ENCODE peak calls at places on chromosomes 16 and 17, in six cellular contexts. B, I, R, D, C and H are unnamed samples. For H3K4me1, the result is how much of the 10 kb centered on the place peaks cover.

GRCh38 chr16:53087101-53087500 is 32.3 kb downstream of the CHD9 start:
- DNase-seq in R (no peak), B (no peak), C (no peak), D (no peak), I (no peak), H (no peak)

GRCh38 chr17:82803606-82804005 is 36.2 kb downstream of the ZNF750 start:
- DNase-seq in C (no peak), B (no peak), I (no peak), R (no peak), D (no peak), H (peak)

GRCh38 chr16:15457390-15457789 is 23.0 kb downstream of the BMERB1 start:
- DNase-seq in C (no peak), B (no peak), D (no peak), I (no peak), R (no peak), H (no peak)

GRCh38 chr16:51365715-51366114 is 214.6 kb upstream of the SALL1 start:
- DNase-seq in B (no peak), C (no peak), D (no peak), I (no peak), R (no peak), H (no peak)

GRCh38 chr17:15341385-15341849 is at the start of gene TEKT3:
- DNase-seq in D (peak), C (peak), B (peak), R (peak), I (peak), H (peak)

GRCh38 chr16:54210437-54211081 is 76.0 kb downstream of the IRX3 start:
- DNase-seq in D (no peak), C (no peak), I (no peak), R (no peak), B (no peak), H (no peak)

GRCh38 chr16:1723450-1724147 is 17.6 kb downstream of the MAPK8IP3 start:
- DNase-seq in B (peak), D (peak), C (no peak), I (peak), R (no peak), H (no peak)

GRCh38 chr16:53561101-53561888 is 58.3 kb upstream of the AKTIP start:
- DNase-seq in R (no peak), I (no peak), C (no peak), B (no peak), D (peak), H (no peak)

GRCh38 chr17:31467502-31468256 is 76.2 kb downstream of the RAB11FIP4 start:
- DNase-seq in B (peak), C (peak), I (peak), D (peak), R (no peak), H (no peak)

GRCh38 chr17:6209829-6210228 is 139.7 kb downstream of the WSCD1 start:
- DNase-seq in I (no peak), R (no peak), D (no peak), B (no peak), C (no peak), H (no peak)

GRCh38 chr17:31291820-31292219 is 5.2 kb downstream of the OMG start:
- DNase-seq in C (no peak), D (no peak), I (no peak), B (no peak), R (no peak), H (no peak)

GRCh38 chr16:52404546-52404945 is 142.4 kb downstream of the TOX3 start:
- DNase-seq in R (no peak), I (no peak), B (no peak), C (no peak), D (no peak), H (no peak)

GRCh38 chr17:77184474-77184873 is 43.7 kb downstream of the SEC14L1 start:
- DNase-seq in I (no peak), R (no peak), D (no peak), B (no peak), C (no peak), H (no peak)

GRCh38 chr17:58338907-58339774 is 10.5 kb upstream of the TSPOAP1 start:
- DNase-seq in D (peak), C (no peak), R (peak), B (peak), I (peak), H (no peak)

GRCh38 chr16:48611329-48612137 is 1.6 kb upstream of the N4BP1 start:
- DNase-seq in C (no peak), D (peak), B (no peak), I (no peak), R (no peak), H (no peak)

GRCh38 chr17:17704931-17705330 is 23.7 kb downstream of the RAI1 start:
- DNase-seq in B (no peak), D (no peak), R (no peak), I (no peak), C (no peak), H (no peak)

GRCh38 chr17:64004218-64004770 is 6.1 kb downstream of the PRR29 start:
- DNase-seq in C (peak), B (peak), I (no peak), D (no peak), R (no peak), H (no peak)

GRCh38 chr16:70529051-70529777 is 5.6 kb downstream of the SF3B3 start:
- DNase-seq in R (no peak), B (no peak), I (no peak), C (no peak), D (peak), H (no peak)

GRCh38 chr17:44361292-44362055 is 2.2 kb downstream of the FAM171A2 start:
- DNase-seq in B (no peak), R (no peak), D (peak), C (no peak), I (no peak), H (no peak)

GRCh38 chr17:351875-352420 is 659 bp downstream of the RPH3AL start:
- DNase-seq in C (no peak), I (no peak), D (no peak), B (no peak), R (no peak), H (peak)

GRCh38 chr16:2882460-2883026 is 472 bp upstream of the FLYWCH2 start:
- DNase-seq in D (peak), C (peak), I (peak), B (peak), R (peak), H (peak)
- TF ChIP-seq CTCF in D (no peak), C (no peak), I (no peak), B (no peak), R (no peak), H (no peak)

DNA sequence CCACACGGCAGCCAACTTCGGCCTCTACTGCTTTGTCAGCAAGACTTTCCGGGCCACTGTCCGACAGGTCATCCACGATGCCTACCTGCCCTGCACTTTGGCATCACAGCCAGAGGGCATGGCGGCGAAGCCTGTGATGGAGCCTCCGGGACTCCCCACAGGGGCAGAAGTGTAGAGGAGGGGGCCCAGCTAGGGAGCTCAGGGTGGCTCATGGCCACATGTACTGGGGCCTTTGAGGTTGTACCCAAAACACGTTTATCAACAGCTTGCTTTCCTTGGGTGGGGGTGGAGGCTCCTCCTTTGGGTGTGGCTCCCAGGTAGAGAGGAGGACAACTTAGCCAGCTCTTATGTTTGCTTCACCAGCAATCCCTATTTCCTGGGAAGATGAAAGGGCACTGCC is 5.1 kb downstream of the GPR142 start:
- DNase-seq in I (no peak), D (no peak), R (no peak), C (no peak), B (no peak), H (no peak)
- H3K4me1 ChIP-seq in I (under half), D (under half), R (under half), C (under half), B (under half), H (under half)

GRCh38 chr16:13269905-13270528 is 368.6 kb downstream of the SHISA9 start:
- DNase-seq in D (no peak), R (no peak), B (no peak), C (no peak), I (no peak), H (no peak)
- TF ChIP-seq CTCF in D (no peak), R (no peak), B (no peak), C (no peak), I (no peak), H (no peak)

GRCh38 chr16:85911531-85911930 is 12.6 kb downstream of the IRF8 start:
- DNase-seq in R (no peak), D (no peak), I (no peak), B (no peak), C (no peak), H (no peak)
- H3K4me1 ChIP-seq in R (under half), D (under half), I (under half), B (under half), C (under half), H (under half)

DNA sequence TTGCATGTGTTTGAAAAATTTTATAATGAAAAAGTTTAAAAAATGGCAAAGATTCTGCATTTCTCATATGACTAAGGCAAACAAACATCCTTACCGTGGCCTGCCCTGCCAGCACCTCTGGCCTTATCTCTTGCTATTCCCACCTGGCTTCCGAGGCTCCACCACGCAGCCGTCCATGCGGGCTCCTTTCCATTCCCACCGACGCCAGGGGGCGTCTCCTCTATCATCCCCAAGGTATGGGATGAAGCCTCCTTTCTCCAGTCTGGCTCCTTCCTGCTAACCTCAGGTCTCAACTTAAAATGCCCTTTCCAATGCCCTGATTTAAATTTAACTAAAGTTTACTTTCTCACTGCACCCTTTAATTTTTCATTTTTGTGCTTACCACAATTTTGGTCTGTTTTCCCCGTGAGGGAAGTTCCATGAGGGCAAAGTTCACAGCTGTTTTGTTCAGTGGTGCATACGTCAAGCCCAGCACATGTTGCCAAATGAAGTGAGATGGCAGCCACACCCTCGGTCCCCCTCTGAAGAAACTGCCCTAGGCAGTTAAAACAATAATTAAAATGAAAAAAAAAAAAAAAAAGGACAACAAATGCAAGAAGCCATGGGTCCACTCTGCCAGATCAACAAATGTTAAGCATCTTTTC is 13.3 kb upstream of the SDK2 start:
- DNase-seq in R (no peak), D (peak), I (peak), C (peak), B (peak), H (no peak)
- TF ChIP-seq CTCF in R (no peak), D (peak), I (peak), C (peak), B (peak), H (peak)

GRCh38 chr16:20613471-20613887 is 37.3 kb upstream of the ACSM2B start:
- DNase-seq in I (no peak), C (no peak), B (no peak), R (no peak), D (no peak), H (no peak)
- H3K4me1 ChIP-seq in I (under half), C (under half), B (under half), R (under half), D (under half), H (under half)

DNA sequence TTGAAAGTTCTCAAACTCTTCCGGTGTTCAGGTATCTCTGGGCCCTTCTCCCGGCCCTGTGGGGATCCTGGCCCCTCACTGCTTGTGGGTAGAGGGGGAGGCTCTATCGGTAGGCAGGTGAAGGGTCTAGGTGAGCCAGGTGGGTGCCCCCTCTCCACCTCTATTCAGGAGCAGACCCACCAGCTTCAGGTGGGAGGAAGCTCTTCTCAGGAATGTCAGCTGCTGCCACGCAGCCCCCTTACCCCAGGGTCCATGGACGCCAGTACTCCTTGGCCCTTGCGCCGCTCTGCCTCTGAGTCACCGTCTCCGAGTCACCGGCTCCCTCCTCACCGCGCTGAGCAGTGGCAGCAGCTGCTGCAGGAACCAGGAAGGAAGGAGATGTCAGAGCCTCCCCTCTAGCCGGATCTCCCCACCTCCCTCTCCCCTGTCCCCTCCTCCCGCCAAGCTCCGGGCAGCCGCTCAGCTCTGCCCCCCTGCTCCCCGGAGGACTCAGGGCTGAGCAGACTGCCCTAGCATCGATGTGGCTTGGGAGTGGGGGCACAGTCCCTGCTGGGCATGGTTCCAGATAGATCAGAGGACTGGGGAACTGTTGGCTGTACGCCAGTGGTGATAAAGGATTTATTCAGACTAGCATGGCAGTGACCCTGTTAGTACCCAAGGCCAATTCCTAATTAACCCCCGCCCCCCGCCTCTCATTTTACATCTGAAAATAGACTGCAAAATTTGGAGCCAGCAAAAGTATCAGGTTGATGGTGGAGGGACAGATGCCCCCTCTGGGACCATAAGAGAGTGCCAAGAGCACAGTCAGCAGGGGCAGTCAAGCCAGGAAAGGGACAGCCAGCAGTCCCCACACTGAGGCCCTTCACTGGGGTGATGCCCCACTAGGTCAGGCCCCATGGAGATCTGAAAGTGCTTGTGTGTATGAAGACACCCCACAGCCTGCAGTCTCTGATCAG is at the start of gene OSBPL7:
- DNase-seq in R (peak), D (peak), I (peak), B (peak), C (peak), H (peak)
- TF ChIP-seq CTCF in R (no peak), D (peak), I (peak), B (peak), C (no peak), H (no peak)